ENCODE peak calls at places on chromosomes 6 and 20, in ten cellular contexts. P, N, L, S, Z, G, C, V, T and H are unnamed samples.

GRCh38 chr6:27392623-27393022 is 4.1 kb downstream of the ZNF391 start:
- DNase-seq in P (no peak), N (no peak), L (no peak), S (no peak), Z (no peak), G (no peak), C (no peak), V (no peak), T (no peak), H (no peak)

GRCh38 chr6:31572041-31572911 is at the start of gene LTA:
- DNase-seq in P (no peak), N (no peak), L (peak; percentile 70), S (peak; percentile 92), Z (peak; percentile 57), G (no peak), C (peak; percentile 78), V (no peak), T (no peak), H (no peak)

GRCh38 chr6:143187173-143187908 is 126.7 kb downstream of the AIG1 start:
- DNase-seq in P (no peak), N (no peak), L (no peak), S (no peak), Z (no peak), G (peak; percentile 53), C (no peak), V (peak; percentile 45), T (peak; percentile 50), H (peak; percentile 73)

GRCh38 chr6:81744136-81744535 is 8.3 kb downstream of the TENT5A start:
- DNase-seq in P (no peak), N (no peak), L (no peak), S (no peak), Z (no peak), G (no peak), C (no peak), V (no peak), T (no peak), H (no peak)

GRCh38 chr20:53940883-53941546 is 129.4 kb downstream of the BCAS1 start:
- DNase-seq in P (no peak), N (peak; percentile 75), L (peak; percentile 44), S (no peak), Z (no peak), G (peak; percentile 94), C (no peak), V (no peak), T (no peak), H (peak; percentile 63)

GRCh38 chr6:102389994-102390393 is 996.5 kb downstream of the GRIK2 start:
- DNase-seq in P (no peak), N (no peak), L (no peak), S (peak; percentile 55), Z (peak; percentile 51), G (no peak), C (no peak), V (no peak), T (no peak), H (no peak)

GRCh38 chr6:105041880-105042279 is 85.0 kb downstream of the LIN28B start:
- DNase-seq in P (no peak), N (no peak), L (no peak), S (no peak), Z (no peak), G (no peak), C (no peak), V (no peak), T (no peak), H (no peak)

GRCh38 chr20:59708326-59708725 is 104.0 kb downstream of the PHACTR3 start:
- DNase-seq in P (no peak), N (no peak), L (no peak), S (no peak), Z (no peak), G (no peak), C (no peak), V (no peak), T (no peak), H (no peak)

GRCh38 chr20:57258055-57258454 is 8.4 kb downstream of the BMP7 start:
- DNase-seq in P (no peak), N (no peak), L (peak; percentile 54), S (no peak), Z (no peak), G (no peak), C (no peak), V (no peak), T (no peak), H (no peak)

GRCh38 chr6:35026434-35027222 is 114.5 kb downstream of the TCP11 start:
- DNase-seq in P (no peak), N (no peak), L (no peak), S (no peak), Z (no peak), G (peak; percentile 79), C (no peak), V (no peak), T (peak; percentile 48), H (no peak)

GRCh38 chr20:62063981-62064787 is 1.5 kb downstream of the TAF4 start:
- DNase-seq in P (peak; percentile 56), N (peak; percentile 57), L (no peak), S (peak; percentile 87), Z (peak; percentile 91), G (peak; percentile 15), C (no peak), V (no peak), T (peak; percentile 80), H (no peak)
- H3K4me3 ChIP-seq in P (peak overlapping the region; percentile 37), N (peak overlapping the region; percentile 20), L (no peak overlapping the region), S (peak overlapping the region; percentile 33), Z (peak overlapping the region; percentile 61), G (peak overlapping the region; percentile 40), C (no peak overlapping the region), V (peak overlapping the region; percentile 49), T (peak overlapping the region; percentile 51), H (peak overlapping the region; percentile 36)

DNA sequence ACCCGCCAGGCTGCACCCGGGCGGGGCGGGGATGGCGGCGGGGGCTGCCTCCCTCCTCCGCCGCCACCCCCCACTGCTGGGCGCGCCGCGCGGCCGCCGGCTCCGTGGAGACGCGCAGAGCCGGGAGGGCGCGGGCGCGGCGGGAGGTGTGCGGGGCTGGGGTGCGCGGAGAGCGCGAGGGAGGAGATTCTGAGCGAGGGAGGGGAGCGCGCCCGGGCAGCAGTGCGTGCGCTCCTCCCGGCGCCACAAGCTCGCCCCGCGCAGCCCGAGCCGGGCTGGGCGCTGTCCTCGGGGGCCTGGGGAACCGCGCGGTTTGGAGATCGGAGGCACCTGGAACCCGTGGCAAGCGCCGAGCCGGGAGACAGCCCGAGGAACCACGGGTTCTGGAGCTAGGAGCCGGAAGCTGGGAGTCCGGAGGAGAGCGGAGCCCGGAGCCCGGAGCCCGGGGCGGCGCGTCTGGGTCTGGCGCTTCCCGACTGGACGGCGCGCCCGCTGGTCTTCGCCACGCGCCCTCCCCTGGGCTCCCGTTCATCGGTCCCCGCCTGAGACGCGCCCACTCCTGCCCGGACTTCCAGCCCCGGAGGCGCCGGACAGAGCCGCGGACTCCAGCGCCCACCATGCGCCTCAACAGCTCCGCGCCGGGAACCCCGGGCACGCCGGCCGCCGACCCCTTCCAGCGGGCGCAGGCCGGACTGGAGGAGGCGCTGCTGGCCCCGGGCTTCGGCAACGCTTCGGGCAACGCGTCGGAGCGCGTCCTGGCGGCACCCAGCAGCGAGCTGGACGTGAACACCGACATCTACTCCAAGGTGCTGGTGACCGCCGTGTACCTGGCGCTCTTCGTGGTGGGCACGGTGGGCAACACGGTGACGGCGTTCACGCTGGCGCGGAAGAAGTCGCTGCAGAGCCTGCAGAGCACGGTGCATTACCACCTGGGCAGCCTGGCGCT is at the start of gene NTSR1:
- DNase-seq in P (peak; percentile 12), N (peak; percentile 34), L (no peak), S (no peak), Z (peak; percentile 56), G (no peak), C (no peak), V (no peak), T (no peak), H (no peak)
- H3K4me3 ChIP-seq in P (no peak within 1 kb of the TSS), N (no peak within 1 kb of the TSS), L (no peak within 1 kb of the TSS), S (peak within 1 kb of the TSS; percentile 33), Z (no peak within 1 kb of the TSS), G (no peak within 1 kb of the TSS), C (peak within 1 kb of the TSS; percentile 6), V (peak within 1 kb of the TSS; percentile 47), T (no peak within 1 kb of the TSS), H (no peak within 1 kb of the TSS)

DNA sequence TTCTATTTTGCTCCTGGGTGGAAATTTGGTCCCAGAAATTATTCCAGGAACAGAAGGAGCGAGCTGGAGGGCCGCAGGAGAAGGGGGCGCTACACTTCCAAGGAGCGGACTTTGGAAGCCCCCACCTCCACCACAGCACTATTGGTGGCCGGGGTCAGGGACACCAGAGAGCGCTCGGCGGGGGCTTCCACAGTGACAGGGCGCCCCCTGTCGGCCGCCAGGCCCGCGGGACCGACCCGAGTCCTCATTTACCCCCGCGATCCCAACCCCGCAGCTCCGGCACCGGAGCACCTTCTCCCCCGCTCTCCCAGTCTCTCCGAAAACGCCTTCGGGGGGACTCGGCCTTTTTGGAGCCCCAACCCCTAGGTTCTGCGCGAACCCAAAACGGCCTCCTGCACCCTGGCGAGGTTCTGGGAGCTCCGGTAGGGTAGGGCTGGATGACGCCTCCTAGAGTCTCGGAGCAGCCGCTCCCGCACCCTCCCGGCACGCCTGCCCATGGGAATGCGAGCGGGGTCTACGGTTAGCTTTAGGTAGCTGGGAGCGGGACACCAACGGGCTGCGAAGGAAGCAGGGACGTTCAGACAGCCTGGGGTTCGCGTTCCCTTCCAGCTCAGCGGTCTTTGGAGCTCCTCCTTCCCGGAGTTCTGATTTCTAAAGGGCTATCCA is 2.4 kb upstream of the FOXA2 start:
- DNase-seq in P (peak; percentile 61), N (peak; percentile 75), L (no peak), S (no peak), Z (peak; percentile 92), G (no peak), C (no peak), V (no peak), T (no peak), H (no peak)
- H3K4me3 ChIP-seq in P (no peak overlapping the region), N (no peak overlapping the region), L (no peak overlapping the region), S (no peak overlapping the region), Z (peak overlapping the region; percentile 54), G (no peak overlapping the region), C (no peak overlapping the region), V (no peak overlapping the region), T (no peak overlapping the region), H (no peak overlapping the region)

GRCh38 chr20:45857114-45857835 is at the start of the genes ACOT8 and ZSWIM3:
- DNase-seq in P (peak; percentile 100), N (peak; percentile 100), L (peak; percentile 100), S (peak; percentile 93), Z (peak; percentile 91), G (peak; percentile 100), C (peak; percentile 99), V (peak; percentile 100), T (peak; percentile 98), H (peak; percentile 97)
- H3K4me3 ChIP-seq in P (peak within 1 kb of the TSS; percentile 60), N (peak within 1 kb of the TSS; percentile 94), L (peak within 1 kb of the TSS; percentile 91), S (peak within 1 kb of the TSS; percentile 89), Z (peak within 1 kb of the TSS; percentile 87), G (peak within 1 kb of the TSS; percentile 86), C (peak within 1 kb of the TSS; percentile 73), V (peak within 1 kb of the TSS; percentile 85), T (peak within 1 kb of the TSS; percentile 93), H (peak within 1 kb of the TSS; percentile 68)